ENCODE peak calls at places on chromosome 10, in five cellular contexts. One of them, this sample, is unnamed.

GRCh38 chr10:11272915-11273389 is 255.3 kb downstream of the CELF2 start:
- DNase-seq in IMR-90: no peak
- DNase-seq in fibroblast of lung: no peak
- DNase-seq in adipocyte: no peak
- DNase-seq in GM23248: no peak
- DNase-seq in this sample: no peak

GRCh38 chr10:47290338-47290737 is 9.7 kb upstream of the GDF10 start:
- DNase-seq in IMR-90: no peak
- DNase-seq in fibroblast of lung: no peak
- DNase-seq in adipocyte: no peak
- DNase-seq in GM23248: no peak
- DNase-seq in this sample: no peak

GRCh38 chr10:102492344-102492939 is 10.1 kb downstream of the ACTR1A start:
- DNase-seq in IMR-90: no peak
- DNase-seq in fibroblast of lung: no peak
- DNase-seq in adipocyte: no peak
- DNase-seq in GM23248: no peak
- DNase-seq in this sample: no peak

GRCh38 chr10:43299579-43299978 is 32.7 kb upstream of the RASGEF1A start:
- DNase-seq in IMR-90: no peak
- DNase-seq in fibroblast of lung: no peak
- DNase-seq in adipocyte: no peak
- DNase-seq in GM23248: no peak
- DNase-seq in this sample: no peak

GRCh38 chr10:49274886-49275285 is 24.1 kb upstream of the C10orf71 start:
- DNase-seq in IMR-90: no peak
- DNase-seq in fibroblast of lung: no peak
- DNase-seq in adipocyte: no peak
- DNase-seq in GM23248: no peak
- DNase-seq in this sample: no peak

GRCh38 chr10:53489331-53489730 is 716.7 kb upstream of the MBL2 start:
- DNase-seq in IMR-90: no peak
- DNase-seq in fibroblast of lung: no peak
- DNase-seq in adipocyte: no peak
- DNase-seq in GM23248: no peak
- DNase-seq in this sample: no peak

GRCh38 chr10:47440207-47440606 is 43.7 kb downstream of the ANXA8 start:
- DNase-seq in IMR-90: no peak
- DNase-seq in fibroblast of lung: no peak
- DNase-seq in adipocyte: no peak
- DNase-seq in GM23248: no peak
- DNase-seq in this sample: no peak

GRCh38 chr10:29712108-29712507 is 77.3 kb upstream of the SVIL start:
- DNase-seq in IMR-90: peak; percentile 71
- DNase-seq in fibroblast of lung: peak; percentile 81
- DNase-seq in adipocyte: no peak
- DNase-seq in GM23248: no peak
- DNase-seq in this sample: no peak

GRCh38 chr10:126017961-126018560 is 121.7 kb downstream of the FANK1 start:
- DNase-seq in IMR-90: peak; percentile 74
- DNase-seq in fibroblast of lung: peak; percentile 51
- DNase-seq in adipocyte: peak; percentile 26
- DNase-seq in GM23248: peak; percentile 22
- DNase-seq in this sample: peak; percentile 93

GRCh38 chr10:13587367-13587766 is 602 bp downstream of the PRPF18 start:
- DNase-seq in IMR-90: no peak
- DNase-seq in fibroblast of lung: no peak
- DNase-seq in adipocyte: peak; percentile 29
- DNase-seq in GM23248: peak; percentile 38
- DNase-seq in this sample: no peak

GRCh38 chr10:21926358-21926890 is 77.1 kb downstream of the DNAJC1 start:
- DNase-seq in IMR-90: peak; percentile 5
- DNase-seq in fibroblast of lung: no peak
- DNase-seq in adipocyte: peak; percentile 40
- DNase-seq in GM23248: peak; percentile 38
- DNase-seq in this sample: peak; percentile 20

GRCh38 chr10:101011517-101012423 is 12.2 kb downstream of the LZTS2 start:
- DNase-seq in IMR-90: peak; percentile 29
- DNase-seq in fibroblast of lung: no peak
- DNase-seq in adipocyte: peak; percentile 47
- DNase-seq in GM23248: peak; percentile 52
- DNase-seq in this sample: no peak

GRCh38 chr10:120944586-120945125 is 93.5 kb downstream of the WDR11 start:
- DNase-seq in IMR-90: no peak
- DNase-seq in fibroblast of lung: no peak
- DNase-seq in adipocyte: no peak
- DNase-seq in GM23248: no peak
- DNase-seq in this sample: no peak

GRCh38 chr10:120945182-120945581 is 94.0 kb downstream of the WDR11 start:
- DNase-seq in IMR-90: no peak
- DNase-seq in fibroblast of lung: no peak
- DNase-seq in adipocyte: no peak
- DNase-seq in GM23248: no peak
- DNase-seq in this sample: no peak

GRCh38 chr10:120941468-120941867 is 90.3 kb downstream of the WDR11 start:
- DNase-seq in IMR-90: no peak
- DNase-seq in fibroblast of lung: no peak
- DNase-seq in adipocyte: no peak
- DNase-seq in GM23248: no peak
- DNase-seq in this sample: no peak

GRCh38 chr10:120942806-120943413 is 91.7 kb downstream of the WDR11 start:
- DNase-seq in IMR-90: peak; percentile 57
- DNase-seq in fibroblast of lung: peak; percentile 74
- DNase-seq in adipocyte: peak; percentile 87
- DNase-seq in GM23248: peak; percentile 84
- DNase-seq in this sample: peak; percentile 34

GRCh38 chr10:120943542-120943941 is 92.4 kb downstream of the WDR11 start:
- DNase-seq in IMR-90: no peak
- DNase-seq in fibroblast of lung: no peak
- DNase-seq in adipocyte: no peak
- DNase-seq in GM23248: no peak
- DNase-seq in this sample: no peak
- H3K9ac ChIP-seq in IMR-90: no peak overlapping the region
- H3K9ac ChIP-seq in fibroblast of lung: no peak overlapping the region
- H3K9ac ChIP-seq in adipocyte: no peak overlapping the region
- H3K9ac ChIP-seq in GM23248: no peak overlapping the region
- H3K9ac ChIP-seq in this sample: no peak overlapping the region

GRCh38 chr10:82321734-82322133 is 446.7 kb downstream of the NRG3 start:
- DNase-seq in IMR-90: no peak
- DNase-seq in fibroblast of lung: no peak
- DNase-seq in adipocyte: no peak
- DNase-seq in GM23248: no peak
- DNase-seq in this sample: no peak
- H3K9ac ChIP-seq in IMR-90: no peak overlapping the region
- H3K9ac ChIP-seq in fibroblast of lung: no peak overlapping the region
- H3K9ac ChIP-seq in adipocyte: no peak overlapping the region
- H3K9ac ChIP-seq in GM23248: no peak overlapping the region
- H3K9ac ChIP-seq in this sample: no peak overlapping the region

GRCh38 chr10:97738616-97739015 is 1.7 kb downstream of the ZFYVE27 start:
- DNase-seq in IMR-90: no peak
- DNase-seq in fibroblast of lung: no peak
- DNase-seq in adipocyte: no peak
- DNase-seq in GM23248: no peak
- DNase-seq in this sample: no peak
- H3K9ac ChIP-seq in IMR-90: no peak overlapping the region
- H3K9ac ChIP-seq in fibroblast of lung: no peak overlapping the region
- H3K9ac ChIP-seq in adipocyte: no peak overlapping the region
- H3K9ac ChIP-seq in GM23248: peak overlapping the region; percentile 97
- H3K9ac ChIP-seq in this sample: no peak overlapping the region

GRCh38 chr10:132423966-132424847 is 27.2 kb downstream of the PWWP2B start:
- DNase-seq in IMR-90: no peak
- DNase-seq in fibroblast of lung: no peak
- DNase-seq in adipocyte: no peak
- DNase-seq in GM23248: no peak
- DNase-seq in this sample: no peak

GRCh38 chr10:132425029-132425758 is 28.2 kb downstream of the PWWP2B start:
- DNase-seq in IMR-90: no peak
- DNase-seq in fibroblast of lung: no peak
- DNase-seq in adipocyte: no peak
- DNase-seq in GM23248: no peak
- DNase-seq in this sample: no peak

GRCh38 chr10:132421377-132422168 is 24.6 kb downstream of the PWWP2B start:
- DNase-seq in IMR-90: peak; percentile 26
- DNase-seq in fibroblast of lung: peak; percentile 69
- DNase-seq in adipocyte: peak; percentile 85
- DNase-seq in GM23248: peak; percentile 82
- DNase-seq in this sample: peak; percentile 27

GRCh38 chr10:132422169-132422691 is 25.2 kb downstream of the PWWP2B start:
- DNase-seq in IMR-90: no peak
- DNase-seq in fibroblast of lung: no peak
- DNase-seq in adipocyte: no peak
- DNase-seq in GM23248: no peak
- DNase-seq in this sample: no peak

GRCh38 chr10:132422931-132423813 is 26.2 kb downstream of the PWWP2B start:
- DNase-seq in IMR-90: no peak
- DNase-seq in fibroblast of lung: peak; percentile 14
- DNase-seq in adipocyte: no peak
- DNase-seq in GM23248: no peak
- DNase-seq in this sample: no peak
- H3K9ac ChIP-seq in IMR-90: no peak overlapping the region
- H3K9ac ChIP-seq in fibroblast of lung: no peak overlapping the region
- H3K9ac ChIP-seq in adipocyte: no peak overlapping the region
- H3K9ac ChIP-seq in GM23248: no peak overlapping the region
- H3K9ac ChIP-seq in this sample: no peak overlapping the region

DNA sequence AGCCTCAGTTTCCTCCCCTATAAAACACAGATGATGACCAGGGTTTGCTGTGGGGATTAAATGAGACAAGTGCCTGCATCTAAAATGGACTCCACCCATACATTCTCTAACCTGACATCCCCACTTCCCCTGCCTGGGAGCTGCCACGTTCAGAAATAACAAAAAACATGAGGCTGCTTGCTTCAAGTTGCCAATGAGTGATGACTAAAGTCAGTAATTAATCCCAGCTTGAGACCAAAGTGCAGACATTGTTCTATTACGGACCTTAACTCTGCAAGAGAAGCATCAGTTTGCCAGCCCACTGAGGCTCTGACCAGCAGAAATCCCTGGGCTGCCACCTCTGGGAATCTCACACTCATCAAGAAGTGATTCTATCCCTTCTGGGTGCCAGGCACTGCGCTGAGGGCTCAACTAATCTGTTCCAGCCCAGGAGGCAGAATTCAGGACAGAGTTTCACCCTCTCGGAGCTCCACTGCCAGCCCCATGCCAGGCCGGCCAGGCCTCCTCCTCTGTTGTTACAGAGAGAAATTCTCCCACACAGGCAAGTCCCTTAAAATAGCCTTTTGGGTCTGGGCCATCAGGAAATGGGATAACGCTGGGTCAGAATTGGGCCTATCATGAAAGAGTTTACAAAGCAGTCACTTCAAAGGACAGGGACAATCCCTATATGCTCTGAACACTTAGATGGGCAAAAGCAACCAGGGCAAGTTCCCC is 11.4 kb downstream of the SH3PXD2A start:
- DNase-seq in IMR-90: peak; percentile 39
- DNase-seq in fibroblast of lung: no peak
- DNase-seq in adipocyte: peak; percentile 76
- DNase-seq in GM23248: peak; percentile 87
- DNase-seq in this sample: peak; percentile 42
- H3K9ac ChIP-seq in IMR-90: no peak overlapping the region
- H3K9ac ChIP-seq in fibroblast of lung: no peak overlapping the region
- H3K9ac ChIP-seq in adipocyte: no peak overlapping the region
- H3K9ac ChIP-seq in GM23248: peak overlapping the region; percentile 74
- H3K9ac ChIP-seq in this sample: no peak overlapping the region

DNA sequence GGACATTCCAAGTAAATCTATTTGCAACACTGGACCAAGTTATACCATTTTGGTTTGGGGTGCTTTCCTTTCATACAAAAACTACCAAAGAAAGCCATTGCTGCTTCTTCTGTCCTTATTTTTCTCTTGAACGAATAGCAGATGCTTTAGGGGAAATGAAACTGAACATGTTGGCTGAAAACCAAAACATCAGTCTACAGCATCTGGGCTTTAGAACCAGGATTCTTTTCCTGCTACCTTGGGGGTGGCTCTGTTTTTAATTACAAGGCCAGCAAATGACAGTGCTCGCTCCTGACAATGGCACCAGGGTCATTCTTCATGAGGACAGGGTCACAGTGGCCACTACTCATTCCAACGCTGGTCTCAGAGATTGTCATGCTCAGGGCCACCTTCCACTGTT is 80.3 kb downstream of the WDR11 start:
- DNase-seq in IMR-90: no peak
- DNase-seq in fibroblast of lung: no peak
- DNase-seq in adipocyte: no peak
- DNase-seq in GM23248: no peak
- DNase-seq in this sample: no peak
- H3K9ac ChIP-seq in IMR-90: no peak overlapping the region
- H3K9ac ChIP-seq in fibroblast of lung: no peak overlapping the region
- H3K9ac ChIP-seq in adipocyte: no peak overlapping the region
- H3K9ac ChIP-seq in GM23248: no peak overlapping the region
- H3K9ac ChIP-seq in this sample: no peak overlapping the region

DNA sequence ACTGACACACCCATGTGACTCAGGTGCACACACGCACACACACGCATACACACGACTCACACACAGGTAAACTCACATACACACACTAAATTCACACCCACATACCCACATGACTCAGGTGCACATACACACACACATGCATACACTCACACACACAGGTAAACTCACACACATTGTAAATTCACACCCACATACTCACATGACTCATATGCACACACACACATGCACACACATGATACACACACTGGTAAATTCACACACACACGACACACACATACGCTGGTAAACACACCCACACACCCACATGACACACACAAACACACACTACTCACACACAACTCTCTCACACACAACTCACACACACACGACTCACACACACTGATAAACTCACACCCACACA is 63.6 kb downstream of the TCERG1L start:
- DNase-seq in IMR-90: no peak
- DNase-seq in fibroblast of lung: no peak
- DNase-seq in adipocyte: no peak
- DNase-seq in GM23248: no peak
- DNase-seq in this sample: no peak
- H3K9ac ChIP-seq in IMR-90: no peak overlapping the region
- H3K9ac ChIP-seq in fibroblast of lung: no peak overlapping the region
- H3K9ac ChIP-seq in adipocyte: no peak overlapping the region
- H3K9ac ChIP-seq in GM23248: no peak overlapping the region
- H3K9ac ChIP-seq in this sample: no peak overlapping the region

GRCh38 chr10:133258818-133259602 is 17.7 kb downstream of the ADAM8 start:
- DNase-seq in IMR-90: peak; percentile 100
- DNase-seq in fibroblast of lung: peak; percentile 99
- DNase-seq in adipocyte: peak; percentile 98
- DNase-seq in GM23248: peak; percentile 100
- DNase-seq in this sample: peak; percentile 99

GRCh38 chr10:133260895-133261725 is 15.6 kb downstream of the ADAM8 start:
- DNase-seq in IMR-90: no peak
- DNase-seq in fibroblast of lung: no peak
- DNase-seq in adipocyte: peak; percentile 68
- DNase-seq in GM23248: peak; percentile 76
- DNase-seq in this sample: no peak

GRCh38 chr10:133258066-133258817 is 18.4 kb downstream of the ADAM8 start:
- DNase-seq in IMR-90: no peak
- DNase-seq in fibroblast of lung: no peak
- DNase-seq in adipocyte: no peak
- DNase-seq in GM23248: no peak
- DNase-seq in this sample: no peak

GRCh38 chr10:133257489-133258065 is 19.1 kb downstream of the ADAM8 start:
- DNase-seq in IMR-90: no peak
- DNase-seq in fibroblast of lung: peak; percentile 46
- DNase-seq in adipocyte: no peak
- DNase-seq in GM23248: peak; percentile 29
- DNase-seq in this sample: peak; percentile 18

GRCh38 chr10:133259603-133259992 is 17.1 kb downstream of the ADAM8 start:
- DNase-seq in IMR-90: no peak
- DNase-seq in fibroblast of lung: no peak
- DNase-seq in adipocyte: no peak
- DNase-seq in GM23248: no peak
- DNase-seq in this sample: no peak
- H3K9ac ChIP-seq in IMR-90: peak overlapping the region; percentile 29
- H3K9ac ChIP-seq in fibroblast of lung: no peak overlapping the region
- H3K9ac ChIP-seq in adipocyte: peak overlapping the region; percentile 66
- H3K9ac ChIP-seq in GM23248: peak overlapping the region; percentile 54
- H3K9ac ChIP-seq in this sample: peak overlapping the region; percentile 11